ENCODE peak calls at places on chromosomes 4 and X, in five cellular contexts. F is upper lobe of right lung, B is OCI-LY7, C is brain microvascular endothelial cell, U is neuronal stem cell. X is an unnamed sample.

GRCh38 chr4:84258905-84259830 is 239.9 kb downstream of the NKX6-1 start:
- DNase-seq in C (peak; percentile 32), F (no peak), B (peak; percentile 29), U (no peak), X (no peak)

GRCh38 chr4:93237526-93237925 is 591.0 kb upstream of the ATOH1 start:
- DNase-seq in U (no peak), B (no peak), F (no peak), C (no peak), X (no peak)

GRCh38 chrX:20215565-20215964 is 51.1 kb downstream of the RPS6KA3 start:
- DNase-seq in F (no peak), U (no peak), C (no peak), B (no peak), X (no peak)

GRCh38 chr4:159747983-159748382 is 645.1 kb downstream of the RAPGEF2 start:
- DNase-seq in B (no peak), C (no peak), F (peak; percentile 51), U (no peak), X (peak; percentile 51)

GRCh38 chr4:150119492-150119891 is 41.2 kb downstream of the DCLK2 start:
- DNase-seq in B (no peak), C (no peak), U (no peak), F (no peak), X (no peak)

GRCh38 chr4:23023121-23023520 is 330.4 kb downstream of the GBA3 start:
- DNase-seq in C (no peak), B (no peak), U (no peak), F (no peak), X (no peak)

GRCh38 chr4:101334963-101335572 is 12.3 kb downstream of the PPP3CA start:
- DNase-seq in U (no peak), B (no peak), C (no peak), F (no peak), X (no peak)

GRCh38 chrX:153885968-153886903 is at the start of gene L1CAM:
- DNase-seq in U (no peak), B (no peak), C (no peak), F (no peak), X (no peak)

GRCh38 chr4:145732895-145733880 is 53.2 kb downstream of the C4orf51 start:
- DNase-seq in U (peak; percentile 88), C (peak; percentile 92), B (peak; percentile 81), F (peak; percentile 97), X (peak; percentile 94)

GRCh38 chr4:74230902-74231499 is 73.1 kb downstream of the MTHFD2L start:
- DNase-seq in U (no peak), C (peak; percentile 76), F (no peak), B (no peak), X (no peak)

GRCh38 chrX:24153175-24153795 is 3.8 kb downstream of the ZFX start:
- DNase-seq in F (no peak), U (no peak), C (no peak), B (peak; percentile 47), X (no peak)

GRCh38 chrX:34197946-34198345 is 65.8 kb upstream of the FAM47A start:
- DNase-seq in B (no peak), U (no peak), C (no peak), F (no peak), X (no peak)

GRCh38 chr4:145299380-145300076 is 119.1 kb upstream of the OTUD4 start:
- DNase-seq in U (no peak), F (no peak), B (peak; percentile 80), C (peak; percentile 88), X (no peak)

GRCh38 chrX:111447298-111447697 is 35.3 kb upstream of the DCX start:
- DNase-seq in U (peak; percentile 23), B (peak; percentile 21), C (no peak), F (no peak), X (no peak)

GRCh38 chrX:133440797-133441163 is 25.5 kb upstream of the GPC4 start:
- DNase-seq in B (no peak), C (no peak), F (no peak), U (no peak), X (no peak)

GRCh38 chr4:113880240-113881028 is 99.0 kb downstream of the ARSJ start:
- DNase-seq in U (no peak), B (no peak), F (no peak), C (no peak), X (no peak)

GRCh38 chrX:152821145-152821765 is 9.3 kb downstream of the CETN2 start:
- DNase-seq in F (no peak), B (peak; percentile 25), U (no peak), C (peak; percentile 15), X (no peak)

GRCh38 chrX:42530027-42530426 is 247.9 kb downstream of the PPP1R2C start:
- DNase-seq in F (no peak), C (peak; percentile 54), U (no peak), B (no peak), X (no peak)

GRCh38 chr4:19883841-19884240 is 367.9 kb upstream of the SLIT2 start:
- DNase-seq in F (no peak), C (no peak), B (no peak), U (no peak), X (no peak)

GRCh38 chr4:6275898-6276563 is 6.4 kb downstream of the WFS1 start:
- DNase-seq in F (no peak), B (no peak), U (no peak), C (no peak), X (no peak)

GRCh38 chr4:92091335-92091734 is 212.4 kb upstream of the GRID2 start:
- DNase-seq in B (peak; percentile 5), U (no peak), C (no peak), F (no peak), X (no peak)

GRCh38 chrX:129039176-129039575 is 484.1 kb downstream of the SMARCA1 start:
- DNase-seq in F (no peak), U (no peak), C (no peak), B (no peak), X (no peak)

GRCh38 chrX:129037389-129037788 is 485.9 kb downstream of the SMARCA1 start:
- DNase-seq in U (no peak), F (no peak), C (no peak), B (no peak), X (no peak)

GRCh38 chrX:129040124-129040523 is 483.2 kb downstream of the SMARCA1 start:
- DNase-seq in B (no peak), F (no peak), U (no peak), C (no peak), X (no peak)

GRCh38 chrX:129035180-129035579 is 488.1 kb downstream of the SMARCA1 start:
- DNase-seq in F (no peak), B (no peak), C (no peak), U (no peak), X (no peak)
- H3K27ac ChIP-seq in F (no peak overlapping the region), B (no peak overlapping the region), C (no peak overlapping the region), U (no peak overlapping the region), X (no peak overlapping the region)

GRCh38 chr4:184666670-184667069 is 17.1 kb downstream of the PRIMPOL start:
- DNase-seq in B (no peak), C (no peak), F (no peak), U (no peak), X (no peak)

GRCh38 chr4:184669251-184669650 is 19.7 kb downstream of the PRIMPOL start:
- DNase-seq in F (no peak), U (no peak), C (no peak), B (no peak), X (no peak)

GRCh38 chr4:184668511-184669114 is 19.1 kb downstream of the PRIMPOL start:
- DNase-seq in F (no peak), U (no peak), B (peak; percentile 47), C (no peak), X (no peak)

GRCh38 chr4:184671101-184671500 is 21.6 kb downstream of the PRIMPOL start:
- DNase-seq in F (no peak), C (no peak), U (no peak), B (no peak), X (no peak)

DNA sequence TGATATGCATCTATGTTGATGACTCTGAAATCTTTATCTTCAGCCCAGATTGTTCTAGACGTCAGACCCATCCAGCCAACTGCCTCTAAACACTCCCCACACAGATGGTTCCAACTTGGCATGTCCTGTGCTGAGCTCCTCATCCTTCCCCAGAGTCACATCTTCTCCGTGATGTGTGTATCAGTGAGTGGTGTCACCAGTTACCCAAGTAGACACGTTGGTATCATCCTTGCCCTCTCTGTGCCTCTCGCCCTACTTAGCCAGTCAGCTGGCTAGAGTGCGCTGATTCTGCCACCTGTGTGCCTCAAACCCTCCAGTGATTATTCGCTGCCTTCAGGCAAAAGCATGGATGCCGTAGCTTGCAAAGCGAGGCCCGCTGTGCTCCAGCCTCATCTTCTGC is 18.6 kb downstream of the PRIMPOL start:
- DNase-seq in F (no peak), C (no peak), B (no peak), U (no peak), X (no peak)
- H3K27ac ChIP-seq in F (no peak overlapping the region), C (no peak overlapping the region), B (no peak overlapping the region), U (no peak overlapping the region), X (peak overlapping the region; percentile 68)

GRCh38 chr4:155759372-155760252 is 791 bp downstream of the GUCY1B1 start:
- DNase-seq in B (no peak), U (peak; percentile 47), F (peak; percentile 79), C (no peak), X (peak; percentile 83)

GRCh38 chr4:155761916-155762315 is 3.1 kb downstream of the GUCY1B1 start:
- DNase-seq in U (peak; percentile 9), C (no peak), B (no peak), F (no peak), X (no peak)

GRCh38 chr4:155761047-155761446 is 2.2 kb downstream of the GUCY1B1 start:
- DNase-seq in U (no peak), C (no peak), F (no peak), B (no peak), X (no peak)

GRCh38 chr4:155758500-155759371 is at the start of gene GUCY1B1:
- DNase-seq in F (peak; percentile 96), B (no peak), C (peak; percentile 94), U (peak; percentile 85), X (peak; percentile 95)

GRCh38 chr4:155757745-155758265 is 1.0 kb upstream of the GUCY1B1 start:
- DNase-seq in F (no peak), C (no peak), B (no peak), U (no peak), X (no peak)
- H3K27ac ChIP-seq in F (no peak overlapping the region), C (no peak overlapping the region), B (no peak overlapping the region), U (no peak overlapping the region), X (peak overlapping the region; percentile 87)

GRCh38 chr4:108070775-108071174 is 81.1 kb downstream of the HADH start:
- DNase-seq in F (no peak), B (no peak), C (no peak), U (no peak), X (no peak)

GRCh38 chr4:108072300-108072699 is 82.6 kb downstream of the HADH start:
- DNase-seq in F (no peak), B (peak; percentile 75), U (no peak), C (no peak), X (no peak)

GRCh38 chr4:108068422-108068821 is 78.7 kb downstream of the HADH start:
- DNase-seq in B (no peak), C (no peak), F (no peak), U (no peak), X (no peak)
- H3K27ac ChIP-seq in B (no peak overlapping the region), C (no peak overlapping the region), F (no peak overlapping the region), U (no peak overlapping the region), X (no peak overlapping the region)